ENCODE peak calls at places on chromosomes 6 and 20, in five cellular contexts. H is GM20000, L is MM.1S, A is esophagus squamous epithelium, I is kidney epithelial cell. M is an unnamed sample.

GRCh38 chr6:36326351-36326995 is 10.2 kb downstream of the BNIP5 start:
- DNase-seq in H (no peak), L (no peak), A (no peak), I (no peak), M (no peak)

GRCh38 chr6:130381459-130382380 is 15.9 kb downstream of the TMEM200A start:
- DNase-seq in H (no peak), L (peak; percentile 73), A (no peak), I (no peak), M (no peak)

GRCh38 chr6:39754493-39755115 is 29.4 kb upstream of the KIF6 start:
- DNase-seq in H (no peak), L (no peak), A (no peak), I (no peak), M (no peak)

GRCh38 chr6:23282243-23283021 is 713.1 kb downstream of the HDGFL1 start:
- DNase-seq in H (no peak), L (no peak), A (no peak), I (no peak), M (no peak)

GRCh38 chr20:38590682-38591483 is 9.9 kb downstream of the ADIG start:
- DNase-seq in H (no peak), L (no peak), A (no peak), I (no peak), M (no peak)

GRCh38 chr6:85405175-85405852 is 44.6 kb upstream of the NT5E start:
- DNase-seq in H (no peak), L (no peak), A (no peak), I (peak; percentile 49), M (no peak)

GRCh38 chr20:15708984-15709598 is 864.2 kb downstream of the KIF16B start:
- DNase-seq in H (peak; percentile 64), L (peak; percentile 47), A (no peak), I (no peak), M (no peak)

GRCh38 chr6:7880718-7881107 is 29.9 kb downstream of the TXNDC5 start:
- DNase-seq in H (no peak), L (no peak), A (no peak), I (no peak), M (no peak)

GRCh38 chr6:124885171-124885570 is 77.1 kb upstream of the RNF217 start:
- DNase-seq in H (no peak), L (no peak), A (no peak), I (no peak), M (no peak)

GRCh38 chr6:41769376-41769775 is 10.3 kb downstream of the FRS3 start:
- DNase-seq in H (no peak), L (no peak), A (no peak), I (no peak), M (no peak)

GRCh38 chr6:157036245-157036681 is 259.1 kb downstream of the ARID1B start:
- DNase-seq in H (no peak), L (no peak), A (no peak), I (no peak), M (no peak)

GRCh38 chr6:157032923-157033322 is 255.7 kb downstream of the ARID1B start:
- DNase-seq in H (no peak), L (no peak), A (no peak), I (no peak), M (no peak)

GRCh38 chr6:157033428-157034140 is 256.4 kb downstream of the ARID1B start:
- DNase-seq in H (peak; percentile 18), L (no peak), A (no peak), I (no peak), M (no peak)

GRCh38 chr6:157035576-157035975 is 258.4 kb downstream of the ARID1B start:
- DNase-seq in H (no peak), L (no peak), A (no peak), I (no peak), M (no peak)

DNA sequence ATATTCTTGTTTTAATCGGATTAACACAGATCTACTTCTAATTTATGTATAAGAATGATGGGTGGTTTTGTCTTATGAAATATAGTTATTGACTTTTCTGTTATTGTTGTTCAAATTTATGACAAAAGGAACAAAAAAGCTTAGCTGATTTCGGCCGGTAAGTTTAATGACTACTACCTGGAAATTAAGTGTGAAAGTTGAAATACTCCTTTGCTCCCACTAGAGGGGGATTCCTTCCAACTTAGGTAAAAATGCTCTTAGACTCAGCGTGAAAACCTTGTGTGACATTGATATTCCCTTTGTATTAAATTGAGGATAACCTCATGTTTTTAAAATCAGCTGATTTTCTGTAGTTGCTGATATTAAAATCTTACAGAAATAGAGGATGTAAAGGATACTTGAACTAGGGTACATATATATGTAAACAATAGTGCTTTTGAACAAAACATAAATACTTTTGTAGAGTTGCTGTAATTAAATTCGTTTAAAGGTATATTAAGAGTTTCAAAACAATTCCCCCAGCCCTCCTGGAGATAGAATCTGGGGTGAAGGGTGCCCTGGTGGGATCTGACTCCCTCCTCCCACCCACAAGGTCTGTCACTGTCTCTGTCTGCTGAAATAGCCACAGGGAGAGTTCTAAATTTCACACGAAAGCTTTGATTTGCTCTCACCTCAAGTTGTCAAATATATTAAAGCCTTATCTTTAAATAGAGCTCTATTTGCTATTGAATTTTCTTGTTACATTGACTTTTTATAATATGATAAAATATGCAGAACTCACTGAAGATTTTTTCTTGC is 257.5 kb downstream of the ARID1B start:
- DNase-seq in H (peak; percentile 42), L (peak; percentile 36), A (no peak), I (no peak), M (no peak)
- TF ChIP-seq CTCF in H (no peak), L (peak; percentile 44), A (peak; percentile 69), I (peak; percentile 56), M (peak; percentile 80)

GRCh38 chr20:1818247-1818840 is 76.9 kb upstream of the SIRPA start:
- DNase-seq in H (no peak), L (no peak), A (no peak), I (no peak), M (no peak)
- TF ChIP-seq CTCF in H (no peak), L (no peak), A (no peak), I (no peak), M (no peak)

DNA sequence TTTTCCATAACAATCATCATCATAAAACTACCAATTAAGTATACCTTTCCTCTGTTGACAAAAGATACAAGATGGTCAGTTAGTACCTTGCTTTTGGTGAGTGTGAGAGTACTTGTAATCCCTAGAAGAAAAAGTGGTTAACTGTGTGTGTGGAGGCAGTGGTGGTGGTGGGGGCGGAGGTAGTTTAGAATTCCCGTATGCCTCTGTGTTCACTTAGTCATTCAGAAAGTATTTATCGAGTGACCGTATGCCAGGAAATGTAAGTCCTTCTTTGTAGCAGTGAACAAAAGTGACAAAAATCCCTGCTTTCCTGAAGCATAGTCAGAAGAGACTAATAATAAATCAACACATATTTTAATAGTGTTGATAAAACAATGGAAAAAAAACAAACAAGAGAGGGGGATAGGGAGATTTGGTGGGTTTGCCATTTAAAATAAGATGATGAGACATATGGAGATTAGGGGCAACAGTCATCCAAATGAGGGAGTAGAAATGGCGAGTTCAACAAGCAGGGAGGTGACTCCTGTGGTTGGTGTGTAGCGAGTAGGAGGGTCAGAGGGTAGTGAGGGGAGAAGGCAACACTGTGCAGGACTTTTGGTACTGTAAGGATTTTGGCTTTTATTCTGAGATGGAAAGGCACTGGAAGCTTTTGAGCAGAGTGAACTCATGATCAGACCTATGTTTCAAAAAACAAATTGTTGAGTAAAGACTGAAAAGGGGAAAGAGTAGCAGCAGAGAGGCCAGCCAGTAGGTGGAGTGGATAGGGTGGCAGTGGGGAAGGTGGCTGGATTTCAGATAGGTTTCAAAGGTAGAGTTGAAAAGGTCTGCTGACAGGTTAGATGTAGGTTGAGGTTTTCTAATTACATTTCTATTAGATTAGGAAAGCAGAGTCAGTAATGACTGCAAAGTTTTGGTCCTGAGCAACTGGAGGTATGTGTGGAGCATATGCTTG is 40.3 kb upstream of the SIM1 start:
- DNase-seq in H (no peak), L (no peak), A (no peak), I (peak; percentile 59), M (no peak)
- TF ChIP-seq CTCF in H (no peak), L (no peak), A (no peak), I (no peak), M (no peak)

DNA sequence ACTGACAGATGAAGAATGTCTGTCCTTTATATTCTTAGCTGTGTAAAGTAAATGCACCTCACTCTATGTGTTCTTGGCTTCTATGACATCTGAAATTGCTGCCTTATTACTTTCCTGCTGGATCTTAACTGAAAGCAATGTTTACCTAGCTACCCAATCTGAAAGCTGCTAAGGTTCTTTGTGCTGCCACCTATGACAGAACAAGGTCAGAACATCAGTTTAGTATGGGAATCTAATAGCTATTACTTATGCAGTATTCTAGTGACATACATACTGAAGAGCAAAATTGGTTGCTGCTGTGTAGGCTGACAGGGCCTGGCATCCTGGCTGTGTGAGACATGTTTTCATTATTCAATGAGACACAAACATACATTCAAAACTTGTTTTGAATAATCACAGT is 444.0 kb downstream of the KHDRBS2 start:
- DNase-seq in H (no peak), L (no peak), A (no peak), I (peak; percentile 5), M (no peak)
- TF ChIP-seq CTCF in H (no peak), L (no peak), A (no peak), I (no peak), M (no peak)